ENCODE peak calls at places on chromosomes 4 and X, in seven cellular contexts. V, N, G, W, K, Y and E are unnamed samples. For H3K4me1, the result is how much of the 10 kb centered on the place peaks cover.

GRCh38 chr4:1982124-1983052 is 26.4 kb downstream of the NELFA start:
- DNase-seq in V (no peak), K (no peak), N (no peak), W (no peak), G (no peak), Y (no peak), E (no peak)

GRCh38 chr4:173753408-173753807 is 223.4 kb upstream of the HAND2 start:
- DNase-seq in Y (no peak), K (no peak), G (no peak), V (no peak), W (no peak), N (no peak), E (no peak)

GRCh38 chrX:3435057-3435456 is 88.6 kb upstream of the MXRA5 start:
- DNase-seq in N (no peak), Y (no peak), G (no peak), V (no peak), W (no peak), K (no peak), E (no peak)

GRCh38 chr4:160175064-160175643 is 1072.3 kb downstream of the RAPGEF2 start:
- DNase-seq in Y (no peak), K (no peak), W (no peak), V (no peak), G (no peak), N (peak), E (no peak)

GRCh38 chr4:98466868-98467599 is 191.4 kb downstream of the TSPAN5 start:
- DNase-seq in W (peak), N (no peak), Y (no peak), K (no peak), G (no peak), V (no peak), E (no peak)

GRCh38 chr4:27703771-27704170 is 843.1 kb downstream of the STIM2 start:
- DNase-seq in V (no peak), Y (no peak), W (no peak), G (no peak), K (no peak), N (no peak), E (peak)

GRCh38 chrX:46727445-46727844 is 31.5 kb downstream of the SLC9A7 start:
- DNase-seq in Y (no peak), V (no peak), G (no peak), K (no peak), N (no peak), W (peak), E (no peak)

GRCh38 chrX:53714580-53715335 is 28.2 kb upstream of the HUWE1 start:
- DNase-seq in Y (no peak), G (no peak), W (peak), V (no peak), K (no peak), N (peak), E (peak)

GRCh38 chr4:38785041-38785790 is 2.4 kb upstream of the TLR10 start:
- DNase-seq in N (no peak), W (no peak), G (no peak), V (no peak), K (no peak), Y (no peak), E (no peak)

GRCh38 chrX:24563291-24564010 is 83.7 kb downstream of the PCYT1B start:
- DNase-seq in K (no peak), N (no peak), W (no peak), G (no peak), V (no peak), Y (no peak), E (no peak)

GRCh38 chr4:31235961-31236360 is 515.8 kb downstream of the PCDH7 start:
- DNase-seq in V (no peak), K (no peak), Y (no peak), G (no peak), N (no peak), W (no peak), E (no peak)

GRCh38 chr4:21469438-21470032 is 479.0 kb downstream of the KCNIP4 start:
- DNase-seq in Y (no peak), V (no peak), K (peak), G (no peak), W (no peak), N (peak), E (no peak)

GRCh38 chrX:137425273-137425902 is 140.5 kb upstream of the ZIC3 start:
- DNase-seq in Y (no peak), W (no peak), N (peak), G (no peak), V (no peak), K (no peak), E (no peak)

GRCh38 chrX:145715641-145716138 is 101.9 kb upstream of the SLITRK2 start:
- DNase-seq in K (no peak), W (no peak), Y (peak), N (no peak), G (no peak), V (peak), E (no peak)

GRCh38 chrX:57929373-57929772 is 19.1 kb upstream of the ZXDA start:
- DNase-seq in N (peak), K (peak), Y (no peak), V (no peak), W (peak), G (no peak), E (peak)

GRCh38 chr4:82774711-82775171 is 23.9 kb downstream of the SCD5 start:
- DNase-seq in V (peak), Y (no peak), W (peak), K (no peak), N (peak), G (no peak), E (no peak)

GRCh38 chrX:118545510-118545909 is 49.9 kb downstream of the DOCK11 start:
- DNase-seq in N (no peak), G (no peak), Y (no peak), K (peak), W (peak), V (no peak), E (no peak)

GRCh38 chr4:169236901-169237626 is 33.7 kb downstream of the SH3RF1 start:
- DNase-seq in N (no peak), W (no peak), V (no peak), G (no peak), Y (no peak), K (no peak), E (no peak)

GRCh38 chrX:13803116-13803515 is 13.8 kb downstream of the GPM6B start:
- DNase-seq in Y (peak), G (no peak), N (peak), K (no peak), V (peak), W (no peak), E (no peak)

GRCh38 chrX:136528645-136529315 is 3.2 kb upstream of the VGLL1 start:
- DNase-seq in N (peak), W (no peak), G (no peak), V (peak), K (peak), Y (no peak), E (peak)

GRCh38 chr4:95867919-95868318 is 28.0 kb downstream of the PDHA2 start:
- DNase-seq in V (no peak), Y (no peak), G (no peak), K (peak), N (peak), W (no peak), E (peak)

DNA sequence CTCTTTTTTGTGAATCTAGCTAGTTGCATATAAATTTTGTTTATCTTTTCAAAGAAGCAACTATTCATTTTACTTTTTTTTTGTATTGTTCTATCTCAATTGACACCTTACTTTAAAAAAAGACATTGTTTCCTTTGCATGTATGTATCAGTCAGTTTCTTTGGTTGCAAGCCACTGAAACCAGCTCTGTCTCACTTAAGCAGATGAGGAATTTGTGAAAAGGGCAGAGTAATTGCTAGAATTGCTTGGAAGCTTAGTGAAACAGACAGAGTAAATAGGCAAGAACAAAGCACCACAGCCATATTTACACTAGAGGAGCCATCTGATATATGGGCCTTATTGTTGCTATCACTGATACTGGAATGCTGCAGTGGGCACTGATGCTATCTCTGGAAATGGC is 231.4 kb upstream of the KLF8 start:
- DNase-seq in W (no peak), Y (no peak), K (no peak), G (no peak), V (no peak), N (peak), E (no peak)
- H2AK5ac ChIP-seq in W (no peak), Y (no peak), K (no peak), G (no peak), V (no peak), N (no peak), E (no peak)

DNA sequence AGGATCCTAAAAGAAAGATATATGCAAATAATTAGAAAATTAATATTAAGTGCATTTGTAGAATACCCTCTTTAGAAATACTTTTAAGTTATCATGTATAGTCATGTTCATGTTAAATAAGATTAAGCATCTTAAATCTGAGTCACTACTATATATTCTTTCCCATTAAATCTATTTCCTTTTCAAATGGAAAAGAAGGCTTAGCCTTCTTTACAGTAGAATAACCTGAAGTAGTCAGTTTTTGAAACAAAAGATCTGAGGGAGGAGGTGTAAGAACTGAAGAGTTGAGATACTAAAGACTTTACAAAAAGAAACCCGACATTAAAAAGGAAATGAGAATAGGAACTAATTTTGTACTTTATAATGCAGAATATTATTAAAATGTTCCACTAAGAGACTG is 14.7 kb upstream of the HSD17B13 start:
- DNase-seq in G (no peak), W (no peak), K (no peak), N (no peak), Y (no peak), V (no peak), E (no peak)
- H3K4me1 ChIP-seq in G (under half), W (under half), K (under half), N (under half), Y (under half), V (under half), E (under half)

DNA sequence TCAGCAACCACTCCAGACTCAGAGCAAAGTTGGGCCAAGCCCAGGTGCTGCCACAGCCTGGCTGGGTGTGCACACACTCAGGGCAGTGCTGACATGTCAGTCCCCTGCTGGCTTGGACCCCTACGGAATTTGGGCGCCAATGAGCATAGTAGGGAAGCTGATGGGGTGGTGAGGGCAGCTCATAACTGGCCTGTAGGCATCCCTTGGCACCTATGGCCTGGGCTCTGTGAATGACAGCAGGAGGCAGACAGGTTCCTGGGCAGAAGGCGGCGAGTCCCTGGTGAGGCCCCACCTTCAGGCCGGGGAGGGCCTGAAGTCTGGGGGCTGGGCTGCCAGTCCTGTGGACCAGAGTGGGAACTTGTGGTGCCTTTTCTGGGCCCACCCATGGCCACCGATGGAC is 15.9 kb upstream of the TMEM185A start:
- DNase-seq in V (no peak), G (no peak), N (no peak), Y (no peak), W (no peak), K (no peak), E (no peak)
- H2AK5ac ChIP-seq in V (no peak), G (no peak), N (no peak), Y (no peak), W (no peak), K (no peak), E (no peak)

DNA sequence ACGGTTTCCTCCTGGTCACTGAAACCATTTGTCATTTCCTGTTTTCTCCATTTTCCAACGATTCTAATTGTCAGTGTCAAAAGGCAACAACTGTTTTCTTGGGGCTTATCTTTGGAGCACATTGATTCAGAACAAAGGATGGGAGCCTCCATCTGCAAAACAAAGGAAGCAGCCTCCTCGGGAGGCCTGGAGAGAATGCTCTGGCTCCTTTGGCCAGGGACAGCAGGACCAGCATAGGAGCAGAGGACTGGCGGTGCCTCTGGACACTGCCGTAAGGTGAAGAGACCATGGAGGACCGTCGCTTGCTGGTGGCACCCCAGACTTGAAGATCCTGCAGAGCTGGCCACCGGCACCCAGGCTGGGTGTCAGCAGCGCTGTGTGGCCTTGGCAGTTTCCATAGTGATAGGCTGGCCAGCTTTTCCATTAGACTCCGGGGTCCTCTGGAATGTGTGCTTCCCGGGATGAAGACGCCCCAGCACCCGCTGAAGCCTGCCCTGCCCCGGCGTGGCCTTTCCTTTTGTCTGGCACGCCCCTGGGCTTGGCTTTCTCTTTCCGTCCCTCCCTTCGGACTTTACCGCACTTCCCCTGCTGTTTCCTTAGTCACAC is 61.1 kb upstream of the MTM1 start:
- DNase-seq in W (no peak), V (peak), K (no peak), N (peak), G (no peak), Y (no peak), E (no peak)
- H3K4me1 ChIP-seq in W (under half), V (under half), K (under half), N (under half), G (under half), Y (under half), E (under half)

DNA sequence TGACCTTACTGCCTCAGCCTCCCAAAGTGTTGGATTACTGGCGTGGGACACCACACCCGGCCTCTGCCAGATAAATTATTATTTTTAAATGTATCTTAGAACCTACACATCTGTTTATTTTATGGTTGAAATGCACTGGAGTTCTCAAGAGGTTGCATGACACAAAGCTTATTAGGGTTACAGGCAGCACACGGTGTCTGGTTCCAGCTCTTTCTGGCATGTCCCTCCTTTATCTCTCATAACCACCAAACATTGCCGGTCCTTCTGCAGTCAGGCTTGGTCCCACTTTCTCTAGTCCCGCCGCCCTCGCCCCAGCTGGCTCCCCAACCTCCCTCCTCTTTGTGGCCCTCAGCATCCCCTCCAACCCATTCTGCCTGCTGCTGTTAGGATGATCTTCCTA is 39.7 kb upstream of the SPRY1 start:
- DNase-seq in K (peak), Y (no peak), G (no peak), N (no peak), V (no peak), W (no peak), E (no peak)
- H2AK5ac ChIP-seq in K (no peak), Y (no peak), G (no peak), N (no peak), V (no peak), W (no peak), E (no peak)

GRCh38 chr4:153255233-153255632 is 51.0 kb downstream of the TRIM2 start:
- DNase-seq in W (no peak), Y (no peak), G (no peak), K (no peak), N (no peak), V (no peak), E (no peak)
- H3K4me1 ChIP-seq in W (under half), Y (under half), G (under half), K (under half), N (under half), V (under half), E (under half)

DNA sequence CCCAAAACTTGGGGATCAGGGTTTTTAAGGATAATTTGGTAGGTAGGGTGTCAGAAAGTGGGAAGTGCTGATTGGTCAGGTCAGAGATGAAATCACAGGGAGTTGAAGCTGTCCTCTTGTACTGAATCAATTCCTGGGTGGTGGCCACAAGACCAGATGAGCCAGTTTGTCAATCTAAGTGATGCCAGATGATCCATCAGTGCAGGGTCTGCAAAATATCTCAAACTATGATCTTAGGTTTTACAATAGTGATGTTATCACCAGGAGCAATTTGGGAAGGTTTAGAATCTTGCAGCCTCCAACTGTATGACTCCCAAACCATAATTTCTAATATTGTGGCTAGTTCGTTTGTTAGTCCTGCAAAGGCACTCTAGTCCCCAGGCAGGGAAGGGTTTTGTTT is 43.3 kb downstream of the CAMK2D start:
- DNase-seq in K (no peak), W (no peak), V (no peak), Y (no peak), G (no peak), N (no peak), E (no peak)
- H2AK5ac ChIP-seq in K (no peak), W (no peak), V (no peak), Y (no peak), G (no peak), N (no peak), E (no peak)